ENCODE peak calls at places on chromosome 20, in ten cellular contexts. One of them, this sample, is unnamed.

GRCh38 chr20:63783970-63784369 is 44.4 kb downstream of the SLC2A4RG start:
- DNase-seq in HCT116: no peak
- DNase-seq in WTC11: no peak
- DNase-seq in Calu3: no peak
- DNase-seq in RWPE1: no peak
- DNase-seq in NB4: no peak
- DNase-seq in heart right ventricle: no peak
- DNase-seq in foreskin fibroblast: no peak
- DNase-seq in GM13977: no peak
- DNase-seq in AG10803: no peak
- DNase-seq in this sample: no peak

GRCh38 chr20:25076731-25077609 is 5.0 kb downstream of the VSX1 start:
- DNase-seq in HCT116: peak
- DNase-seq in WTC11: no peak
- DNase-seq in Calu3: peak
- DNase-seq in RWPE1: peak
- DNase-seq in NB4: peak
- DNase-seq in heart right ventricle: no peak
- DNase-seq in foreskin fibroblast: peak
- DNase-seq in GM13977: peak
- DNase-seq in AG10803: peak
- DNase-seq in this sample: no peak

GRCh38 chr20:1144401-1145172 is 26.2 kb downstream of the PSMF1 start:
- DNase-seq in HCT116: no peak
- DNase-seq in WTC11: no peak
- DNase-seq in Calu3: no peak
- DNase-seq in RWPE1: no peak
- DNase-seq in NB4: no peak
- DNase-seq in heart right ventricle: no peak
- DNase-seq in foreskin fibroblast: no peak
- DNase-seq in GM13977: no peak
- DNase-seq in AG10803: no peak
- DNase-seq in this sample: no peak

GRCh38 chr20:22490287-22491187 is 93.8 kb downstream of the FOXA2 start:
- DNase-seq in HCT116: no peak
- DNase-seq in WTC11: peak
- DNase-seq in Calu3: peak
- DNase-seq in RWPE1: peak
- DNase-seq in NB4: peak
- DNase-seq in heart right ventricle: no peak
- DNase-seq in foreskin fibroblast: no peak
- DNase-seq in GM13977: no peak
- DNase-seq in AG10803: no peak
- DNase-seq in this sample: no peak

GRCh38 chr20:3239867-3240775 is 1.1 kb upstream of the SLC4A11 start:
- DNase-seq in HCT116: no peak
- DNase-seq in WTC11: peak
- DNase-seq in Calu3: no peak
- DNase-seq in RWPE1: peak
- DNase-seq in NB4: no peak
- DNase-seq in heart right ventricle: no peak
- DNase-seq in foreskin fibroblast: peak
- DNase-seq in GM13977: no peak
- DNase-seq in AG10803: peak
- DNase-seq in this sample: no peak

GRCh38 chr20:57738053-57738452 is 28.2 kb upstream of the PMEPA1 start:
- DNase-seq in HCT116: no peak
- DNase-seq in WTC11: no peak
- DNase-seq in Calu3: no peak
- DNase-seq in RWPE1: no peak
- DNase-seq in NB4: no peak
- DNase-seq in heart right ventricle: no peak
- DNase-seq in foreskin fibroblast: no peak
- DNase-seq in GM13977: no peak
- DNase-seq in AG10803: no peak
- DNase-seq in this sample: no peak

GRCh38 chr20:63525185-63525584 is 4.6 kb downstream of the PPDPF start:
- DNase-seq in HCT116: no peak
- DNase-seq in WTC11: no peak
- DNase-seq in Calu3: no peak
- DNase-seq in RWPE1: no peak
- DNase-seq in NB4: no peak
- DNase-seq in heart right ventricle: no peak
- DNase-seq in foreskin fibroblast: no peak
- DNase-seq in GM13977: no peak
- DNase-seq in AG10803: no peak
- DNase-seq in this sample: no peak

GRCh38 chr20:38060536-38060935 is 27.0 kb downstream of the RPRD1B start:
- DNase-seq in HCT116: no peak
- DNase-seq in WTC11: no peak
- DNase-seq in Calu3: no peak
- DNase-seq in RWPE1: no peak
- DNase-seq in NB4: no peak
- DNase-seq in heart right ventricle: no peak
- DNase-seq in foreskin fibroblast: no peak
- DNase-seq in GM13977: no peak
- DNase-seq in AG10803: no peak
- DNase-seq in this sample: no peak

DNA sequence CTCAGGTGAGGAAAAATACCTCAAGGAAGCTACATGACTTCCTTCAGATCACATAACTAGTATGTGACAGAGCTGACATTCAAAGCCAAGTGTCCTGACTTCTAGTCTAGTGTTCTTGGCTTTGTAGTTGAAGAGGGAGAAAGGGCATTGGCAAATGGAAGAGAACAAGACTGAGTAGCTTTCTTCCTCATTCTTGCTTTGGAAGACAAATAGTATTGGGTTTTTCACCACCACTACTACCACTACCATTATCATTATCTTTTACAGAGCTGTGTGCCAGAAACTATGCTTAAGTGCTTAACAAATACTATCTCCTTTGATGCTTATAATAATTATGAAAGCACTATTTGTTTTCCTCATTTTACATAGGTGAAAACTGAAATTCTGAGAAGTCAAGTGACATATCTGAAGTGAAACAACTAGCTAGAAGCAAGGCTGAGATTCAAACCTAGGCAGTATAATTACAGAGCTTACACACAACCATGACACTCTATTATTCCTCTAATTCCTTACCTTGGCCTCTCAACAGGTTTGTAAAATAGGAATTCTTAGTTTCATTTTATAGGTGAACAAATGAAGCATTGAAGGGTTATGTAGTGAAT is 6.8 kb downstream of the ACSS2 start:
- DNase-seq in HCT116: no peak
- DNase-seq in WTC11: no peak
- DNase-seq in Calu3: no peak
- DNase-seq in RWPE1: no peak
- DNase-seq in NB4: no peak
- DNase-seq in heart right ventricle: no peak
- DNase-seq in foreskin fibroblast: no peak
- DNase-seq in GM13977: no peak
- DNase-seq in AG10803: no peak
- DNase-seq in this sample: no peak
- TF ChIP-seq CTCF in HCT116: no peak
- TF ChIP-seq CTCF in WTC11: no peak
- TF ChIP-seq CTCF in Calu3: no peak
- TF ChIP-seq CTCF in RWPE1: no peak
- TF ChIP-seq CTCF in NB4: no peak
- TF ChIP-seq CTCF in heart right ventricle: no peak
- TF ChIP-seq CTCF in foreskin fibroblast: no peak
- TF ChIP-seq CTCF in GM13977: no peak
- TF ChIP-seq CTCF in AG10803: no peak
- TF ChIP-seq CTCF in this sample: no peak

DNA sequence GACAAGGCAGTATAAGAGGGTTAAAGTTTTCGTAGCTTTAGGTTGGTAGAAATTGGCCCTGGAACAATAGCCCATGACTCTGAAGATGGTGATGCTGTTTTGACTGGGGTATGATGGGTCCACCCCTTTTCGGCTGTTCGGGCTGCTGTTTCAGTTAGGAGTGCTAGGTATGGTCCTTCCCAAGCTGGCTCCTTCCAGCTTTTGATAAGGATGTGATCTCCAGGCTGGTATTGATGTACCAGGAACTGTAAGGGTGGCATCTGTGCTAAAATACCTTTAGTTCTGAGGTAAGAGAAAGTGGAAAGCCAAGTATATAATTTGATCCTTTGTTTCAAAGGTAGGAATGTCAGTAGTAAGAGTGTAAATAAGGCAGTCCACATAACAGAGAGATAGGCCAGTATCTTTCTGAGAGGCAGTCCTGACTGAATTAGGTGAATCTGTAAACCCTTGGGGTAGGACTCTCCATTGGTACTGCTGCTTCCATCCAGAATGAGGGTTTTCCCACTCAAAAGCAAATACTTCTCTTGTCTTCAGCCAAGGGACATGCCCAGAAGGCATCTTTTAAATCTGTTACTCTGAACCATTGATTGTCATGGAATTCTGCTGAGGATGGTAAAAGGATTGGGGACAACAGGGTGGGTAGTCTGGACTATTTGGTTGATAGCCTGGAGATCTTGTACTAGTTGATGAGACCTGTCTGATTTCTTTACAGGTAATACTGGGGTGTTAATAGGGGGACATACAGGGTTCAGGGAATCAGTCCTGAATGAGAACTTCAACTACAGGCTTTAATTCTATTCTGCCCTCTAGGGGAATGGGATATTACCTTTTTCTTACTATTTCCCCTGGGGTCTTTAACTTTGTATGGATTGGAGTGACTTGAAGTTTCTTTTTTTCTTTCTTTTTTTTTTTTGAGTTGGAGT is 6.1 kb upstream of the ZNFX1 start:
- DNase-seq in HCT116: no peak
- DNase-seq in WTC11: no peak
- DNase-seq in Calu3: no peak
- DNase-seq in RWPE1: no peak
- DNase-seq in NB4: peak
- DNase-seq in heart right ventricle: no peak
- DNase-seq in foreskin fibroblast: peak
- DNase-seq in GM13977: no peak
- DNase-seq in AG10803: no peak
- DNase-seq in this sample: no peak
- TF ChIP-seq CTCF in HCT116: no peak
- TF ChIP-seq CTCF in WTC11: no peak
- TF ChIP-seq CTCF in Calu3: no peak
- TF ChIP-seq CTCF in RWPE1: no peak
- TF ChIP-seq CTCF in NB4: no peak
- TF ChIP-seq CTCF in heart right ventricle: no peak
- TF ChIP-seq CTCF in foreskin fibroblast: no peak
- TF ChIP-seq CTCF in GM13977: no peak
- TF ChIP-seq CTCF in AG10803: no peak
- TF ChIP-seq CTCF in this sample: no peak

GRCh38 chr20:20448891-20449290 is 81.0 kb downstream of the INSM1 start:
- DNase-seq in HCT116: no peak
- DNase-seq in WTC11: no peak
- DNase-seq in Calu3: no peak
- DNase-seq in RWPE1: no peak
- DNase-seq in NB4: no peak
- DNase-seq in heart right ventricle: no peak
- DNase-seq in foreskin fibroblast: no peak
- DNase-seq in GM13977: no peak
- DNase-seq in AG10803: no peak
- DNase-seq in this sample: no peak

GRCh38 chr20:20454850-20455627 is 87.1 kb downstream of the INSM1 start:
- DNase-seq in HCT116: no peak
- DNase-seq in WTC11: no peak
- DNase-seq in Calu3: no peak
- DNase-seq in RWPE1: no peak
- DNase-seq in NB4: no peak
- DNase-seq in heart right ventricle: no peak
- DNase-seq in foreskin fibroblast: no peak
- DNase-seq in GM13977: no peak
- DNase-seq in AG10803: no peak
- DNase-seq in this sample: peak

GRCh38 chr20:20454367-20454766 is 86.5 kb downstream of the INSM1 start:
- DNase-seq in HCT116: no peak
- DNase-seq in WTC11: no peak
- DNase-seq in Calu3: no peak
- DNase-seq in RWPE1: no peak
- DNase-seq in NB4: no peak
- DNase-seq in heart right ventricle: no peak
- DNase-seq in foreskin fibroblast: no peak
- DNase-seq in GM13977: no peak
- DNase-seq in AG10803: no peak
- DNase-seq in this sample: no peak

GRCh38 chr20:20450461-20451027 is 82.6 kb downstream of the INSM1 start:
- DNase-seq in HCT116: no peak
- DNase-seq in WTC11: no peak
- DNase-seq in Calu3: no peak
- DNase-seq in RWPE1: no peak
- DNase-seq in NB4: no peak
- DNase-seq in heart right ventricle: peak
- DNase-seq in foreskin fibroblast: peak
- DNase-seq in GM13977: no peak
- DNase-seq in AG10803: no peak
- DNase-seq in this sample: no peak

DNA sequence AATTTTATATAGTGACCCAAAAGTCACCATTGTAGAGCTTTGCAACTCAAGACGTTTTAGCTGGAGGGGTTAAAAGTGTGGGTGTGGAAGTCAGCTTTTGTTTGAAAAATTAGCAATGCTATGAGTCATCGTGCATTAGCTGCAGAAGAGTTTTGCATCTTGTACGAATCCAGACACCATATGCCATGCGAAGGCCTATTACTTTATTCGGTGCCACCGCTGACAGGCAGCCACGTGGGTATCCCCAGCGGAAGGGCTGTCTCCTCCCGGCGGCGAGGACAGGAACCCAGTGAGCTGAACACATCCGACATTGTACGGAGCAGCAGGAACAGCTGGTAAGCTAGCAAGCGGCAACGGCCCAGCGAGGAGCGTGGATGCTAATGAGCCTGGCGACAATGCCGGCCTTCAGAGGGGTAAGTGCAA is 84.4 kb downstream of the INSM1 start:
- DNase-seq in HCT116: no peak
- DNase-seq in WTC11: peak
- DNase-seq in Calu3: no peak
- DNase-seq in RWPE1: peak
- DNase-seq in NB4: peak
- DNase-seq in heart right ventricle: peak
- DNase-seq in foreskin fibroblast: peak
- DNase-seq in GM13977: peak
- DNase-seq in AG10803: peak
- DNase-seq in this sample: no peak
- TF ChIP-seq CTCF in HCT116: no peak
- TF ChIP-seq CTCF in WTC11: no peak
- TF ChIP-seq CTCF in Calu3: no peak
- TF ChIP-seq CTCF in RWPE1: no peak
- TF ChIP-seq CTCF in NB4: no peak
- TF ChIP-seq CTCF in heart right ventricle: no peak
- TF ChIP-seq CTCF in foreskin fibroblast: no peak
- TF ChIP-seq CTCF in GM13977: peak
- TF ChIP-seq CTCF in AG10803: no peak
- TF ChIP-seq CTCF in this sample: no peak

GRCh38 chr20:51175156-51175555 is 152.2 kb upstream of the KCNG1 start:
- DNase-seq in HCT116: no peak
- DNase-seq in WTC11: no peak
- DNase-seq in Calu3: no peak
- DNase-seq in RWPE1: no peak
- DNase-seq in NB4: no peak
- DNase-seq in heart right ventricle: no peak
- DNase-seq in foreskin fibroblast: no peak
- DNase-seq in GM13977: no peak
- DNase-seq in AG10803: no peak
- DNase-seq in this sample: no peak

GRCh38 chr20:51171141-51171540 is 148.2 kb upstream of the KCNG1 start:
- DNase-seq in HCT116: no peak
- DNase-seq in WTC11: no peak
- DNase-seq in Calu3: no peak
- DNase-seq in RWPE1: peak
- DNase-seq in NB4: no peak
- DNase-seq in heart right ventricle: no peak
- DNase-seq in foreskin fibroblast: no peak
- DNase-seq in GM13977: no peak
- DNase-seq in AG10803: no peak
- DNase-seq in this sample: no peak

GRCh38 chr20:51174536-51174935 is 151.6 kb upstream of the KCNG1 start:
- DNase-seq in HCT116: no peak
- DNase-seq in WTC11: no peak
- DNase-seq in Calu3: no peak
- DNase-seq in RWPE1: no peak
- DNase-seq in NB4: no peak
- DNase-seq in heart right ventricle: no peak
- DNase-seq in foreskin fibroblast: no peak
- DNase-seq in GM13977: no peak
- DNase-seq in AG10803: no peak
- DNase-seq in this sample: no peak

GRCh38 chr20:51175724-51176123 is 152.8 kb upstream of the KCNG1 start:
- DNase-seq in HCT116: no peak
- DNase-seq in WTC11: no peak
- DNase-seq in Calu3: no peak
- DNase-seq in RWPE1: no peak
- DNase-seq in NB4: no peak
- DNase-seq in heart right ventricle: no peak
- DNase-seq in foreskin fibroblast: no peak
- DNase-seq in GM13977: no peak
- DNase-seq in AG10803: no peak
- DNase-seq in this sample: no peak

GRCh38 chr20:51172558-51173428 is 149.9 kb upstream of the KCNG1 start:
- DNase-seq in HCT116: peak
- DNase-seq in WTC11: no peak
- DNase-seq in Calu3: no peak
- DNase-seq in RWPE1: no peak
- DNase-seq in NB4: no peak
- DNase-seq in heart right ventricle: no peak
- DNase-seq in foreskin fibroblast: no peak
- DNase-seq in GM13977: no peak
- DNase-seq in AG10803: no peak
- DNase-seq in this sample: no peak
- TF ChIP-seq CTCF in HCT116: peak
- TF ChIP-seq CTCF in WTC11: no peak
- TF ChIP-seq CTCF in Calu3: no peak
- TF ChIP-seq CTCF in RWPE1: no peak
- TF ChIP-seq CTCF in NB4: no peak
- TF ChIP-seq CTCF in heart right ventricle: no peak
- TF ChIP-seq CTCF in foreskin fibroblast: no peak
- TF ChIP-seq CTCF in GM13977: no peak
- TF ChIP-seq CTCF in AG10803: no peak
- TF ChIP-seq CTCF in this sample: no peak

This sample was measured in D721Med.